ENCODE peak calls at places on chromosomes 12 and 14, in four cellular contexts. One of them, this sample, is unnamed.

GRCh38 chr12:12901158-12901791 is 9.9 kb downstream of the GPRC5A start:
- DNase-seq in kidney glomerular epithelial cell: peak; percentile 90
- DNase-seq in cardiac muscle cell: no peak
- DNase-seq in T-helper 2 cell: no peak
- DNase-seq in this sample: no peak

GRCh38 chr14:72552236-72552635 is 341.7 kb downstream of the DPF3 start:
- DNase-seq in cardiac muscle cell: no peak
- DNase-seq in T-helper 2 cell: no peak
- DNase-seq in kidney glomerular epithelial cell: no peak
- DNase-seq in this sample: no peak

GRCh38 chr12:109981311-109981710 is 14.9 kb downstream of the GIT2 start:
- DNase-seq in kidney glomerular epithelial cell: no peak
- DNase-seq in T-helper 2 cell: no peak
- DNase-seq in cardiac muscle cell: no peak
- DNase-seq in this sample: no peak

GRCh38 chr14:63551338-63551737 is 8.2 kb upstream of the PPP2R5E start:
- DNase-seq in cardiac muscle cell: no peak
- DNase-seq in T-helper 2 cell: no peak
- DNase-seq in kidney glomerular epithelial cell: peak; percentile 12
- DNase-seq in this sample: no peak

GRCh38 chr12:65741662-65742480 is 82.4 kb upstream of the HMGA2 start:
- DNase-seq in T-helper 2 cell: no peak
- DNase-seq in cardiac muscle cell: peak; percentile 84
- DNase-seq in kidney glomerular epithelial cell: peak; percentile 50
- DNase-seq in this sample: peak; percentile 62

GRCh38 chr14:36683083-36683724 is 21.5 kb downstream of the PAX9 start:
- DNase-seq in cardiac muscle cell: no peak
- DNase-seq in kidney glomerular epithelial cell: no peak
- DNase-seq in T-helper 2 cell: no peak
- DNase-seq in this sample: no peak

GRCh38 chr12:57342207-57342691 is 88.6 kb downstream of the R3HDM2 start:
- DNase-seq in cardiac muscle cell: peak; percentile 83
- DNase-seq in kidney glomerular epithelial cell: no peak
- DNase-seq in T-helper 2 cell: no peak
- DNase-seq in this sample: peak; percentile 20

GRCh38 chr12:30437616-30438015 is 258.1 kb downstream of the IPO8 start:
- DNase-seq in kidney glomerular epithelial cell: no peak
- DNase-seq in cardiac muscle cell: no peak
- DNase-seq in T-helper 2 cell: no peak
- DNase-seq in this sample: no peak

GRCh38 chr12:76455582-76456345 is 103.8 kb downstream of the OSBPL8 start:
- DNase-seq in cardiac muscle cell: peak; percentile 60
- DNase-seq in kidney glomerular epithelial cell: peak; percentile 94
- DNase-seq in T-helper 2 cell: peak; percentile 2
- DNase-seq in this sample: no peak

GRCh38 chr12:75665216-75665615 is 153.8 kb upstream of the KRR1 start:
- DNase-seq in kidney glomerular epithelial cell: no peak
- DNase-seq in cardiac muscle cell: no peak
- DNase-seq in T-helper 2 cell: no peak
- DNase-seq in this sample: no peak

GRCh38 chr12:30064906-30065305 is 281.2 kb upstream of the TMTC1 start:
- DNase-seq in cardiac muscle cell: no peak
- DNase-seq in kidney glomerular epithelial cell: no peak
- DNase-seq in T-helper 2 cell: no peak
- DNase-seq in this sample: no peak

GRCh38 chr12:76713130-76713529 is 50.8 kb upstream of the ZDHHC17 start:
- DNase-seq in cardiac muscle cell: no peak
- DNase-seq in kidney glomerular epithelial cell: peak; percentile 27
- DNase-seq in T-helper 2 cell: no peak
- DNase-seq in this sample: no peak

GRCh38 chr12:3797649-3798048 is 44.7 kb upstream of the CRACR2A start:
- DNase-seq in kidney glomerular epithelial cell: no peak
- DNase-seq in T-helper 2 cell: no peak
- DNase-seq in cardiac muscle cell: no peak
- DNase-seq in this sample: no peak

GRCh38 chr12:6086316-6086715 is 38.2 kb downstream of the VWF start:
- DNase-seq in T-helper 2 cell: no peak
- DNase-seq in cardiac muscle cell: no peak
- DNase-seq in kidney glomerular epithelial cell: no peak
- DNase-seq in this sample: no peak

GRCh38 chr12:74646831-74647230 is 109.2 kb downstream of the ATXN7L3B start:
- DNase-seq in T-helper 2 cell: no peak
- DNase-seq in cardiac muscle cell: peak; percentile 5
- DNase-seq in kidney glomerular epithelial cell: no peak
- DNase-seq in this sample: no peak

GRCh38 chr14:76761198-76761848 is at the start of gene VASH1:
- DNase-seq in T-helper 2 cell: peak; percentile 36
- DNase-seq in kidney glomerular epithelial cell: peak; percentile 64
- DNase-seq in cardiac muscle cell: peak; percentile 69
- DNase-seq in this sample: peak; percentile 64

GRCh38 chr14:71463807-71464206 is 468.4 kb upstream of the RGS6 start:
- DNase-seq in T-helper 2 cell: no peak
- DNase-seq in cardiac muscle cell: no peak
- DNase-seq in kidney glomerular epithelial cell: no peak
- DNase-seq in this sample: no peak

GRCh38 chr14:49463146-49463545 is 123.0 kb downstream of the RPS29 start:
- DNase-seq in T-helper 2 cell: no peak
- DNase-seq in cardiac muscle cell: no peak
- DNase-seq in kidney glomerular epithelial cell: no peak
- DNase-seq in this sample: no peak

GRCh38 chr14:32608880-32609279 is 279.8 kb downstream of the AKAP6 start:
- DNase-seq in kidney glomerular epithelial cell: peak; percentile 40
- DNase-seq in T-helper 2 cell: no peak
- DNase-seq in cardiac muscle cell: no peak
- DNase-seq in this sample: no peak

This sample was measured in neural crest cell.